ENCODE peak calls at places on chromosomes 11 and 22, in six cellular contexts. E is tibial artery, K is Panc1, V is thyroid gland, Y is HCT116, X is heart left ventricle. Z is an unnamed sample.

GRCh38 chr11:58829736-58830135 is 14.8 kb downstream of the GLYATL2 start:
- DNase-seq in K (no peak), V (no peak), E (no peak), Y (no peak), X (no peak), Z (no peak)

GRCh38 chr11:19380375-19380774 is 139.6 kb upstream of the E2F8 start:
- DNase-seq in E (no peak), K (no peak), Y (peak; percentile 29), V (peak; percentile 41), X (no peak), Z (no peak)

GRCh38 chr11:26319906-26320305 is 12.0 kb upstream of the ANO3 start:
- DNase-seq in X (no peak), K (no peak), E (no peak), V (no peak), Y (no peak), Z (no peak)

GRCh38 chr11:2306971-2307732 is 5.3 kb downstream of the TSPAN32 start:
- DNase-seq in E (peak; percentile 65), V (no peak), Y (no peak), K (no peak), X (no peak), Z (no peak)

GRCh38 chr11:118211006-118211405 is 13.8 kb downstream of the JAML start:
- DNase-seq in E (no peak), V (no peak), X (no peak), Y (no peak), K (no peak), Z (peak; percentile 58)

GRCh38 chr11:68798221-68798813 is 43.4 kb downstream of the CPT1A start:
- DNase-seq in Y (no peak), E (no peak), V (peak; percentile 15), K (peak; percentile 7), X (no peak), Z (no peak)

GRCh38 chr22:29642694-29643093 is 39.3 kb downstream of the NF2 start:
- DNase-seq in V (no peak), X (no peak), E (no peak), K (no peak), Y (no peak), Z (no peak)

GRCh38 chr22:44586337-44586990 is 88.4 kb upstream of the RTL6 start:
- DNase-seq in Y (no peak), X (no peak), V (peak; percentile 17), E (peak; percentile 60), K (no peak), Z (no peak)

GRCh38 chr11:13315517-13316432 is 38.2 kb downstream of the BMAL1 start:
- DNase-seq in Y (no peak), E (no peak), K (no peak), V (peak; percentile 43), X (no peak), Z (no peak)

GRCh38 chr11:86983071-86983488 is 27.9 kb upstream of the FZD4 start:
- DNase-seq in E (no peak), X (no peak), K (no peak), Y (no peak), V (peak; percentile 17), Z (no peak)

GRCh38 chr11:130872961-130873360 is 43.3 kb downstream of the SNX19 start:
- DNase-seq in X (no peak), K (no peak), V (no peak), E (no peak), Y (no peak), Z (no peak)

GRCh38 chr11:66478823-66479740 is 1.2 kb upstream of the DPP3 start:
- DNase-seq in V (peak; percentile 44), K (peak; percentile 45), X (peak; percentile 62), E (peak; percentile 79), Y (peak; percentile 27), Z (no peak)

GRCh38 chr11:10730151-10730550 is 20.9 kb upstream of the CTR9 start:
- DNase-seq in V (no peak), E (no peak), X (no peak), Y (no peak), K (no peak), Z (no peak)

DNA sequence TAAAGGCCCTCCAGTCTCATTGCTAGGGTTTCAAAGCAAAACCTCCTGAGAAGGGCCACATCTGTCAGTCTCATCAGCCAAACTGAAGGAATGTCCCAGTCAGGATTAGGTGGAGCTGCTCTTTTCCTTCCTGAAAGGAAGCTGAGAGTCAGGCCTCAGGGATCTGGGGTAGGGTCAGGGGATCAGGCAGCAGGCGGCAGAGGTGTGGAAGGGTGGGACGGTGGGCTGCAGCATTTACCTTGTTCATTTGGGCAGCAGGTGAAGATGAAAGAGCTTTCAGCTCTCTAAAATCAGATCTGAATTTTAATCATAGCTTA is 17.8 kb downstream of the CD82 start:
- DNase-seq in K (no peak), V (no peak), X (no peak), Y (no peak), E (no peak), Z (no peak)
- H3K4me3 ChIP-seq in K (no peak overlapping the region), V (no peak overlapping the region), X (no peak overlapping the region), Y (no peak overlapping the region), E (no peak overlapping the region), Z (no peak overlapping the region)

DNA sequence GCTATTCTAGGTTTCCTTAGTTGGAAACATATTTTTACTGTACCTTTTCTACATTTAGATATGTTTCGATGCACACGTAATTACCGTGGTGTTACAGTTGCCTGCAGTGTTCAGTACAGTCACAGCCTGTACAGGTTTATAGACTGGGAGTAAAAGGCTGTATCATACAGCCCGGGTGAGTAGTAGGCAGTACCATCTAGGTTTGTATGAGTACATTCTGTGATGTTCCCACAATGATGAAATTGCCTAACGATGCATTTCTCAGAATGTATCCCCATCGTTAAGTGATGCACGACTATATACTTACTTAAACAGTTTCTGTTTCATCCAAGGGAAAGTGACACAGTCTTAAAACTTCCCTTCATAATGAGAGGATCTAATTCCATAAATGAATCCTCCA is 13.1 kb upstream of the THY1 start:
- DNase-seq in V (no peak), Y (no peak), E (no peak), K (no peak), X (no peak), Z (no peak)
- H3K27ac ChIP-seq in V (no peak overlapping the region), Y (no peak overlapping the region), E (no peak overlapping the region), K (no peak overlapping the region), X (no peak overlapping the region), Z (peak overlapping the region; percentile 70)

GRCh38 chr11:111693224-111693937 is 72.8 kb downstream of the PPP2R1B start:
- DNase-seq in K (no peak), E (no peak), X (no peak), Y (no peak), V (no peak), Z (no peak)

GRCh38 chr11:111694851-111695250 is 71.3 kb downstream of the PPP2R1B start:
- DNase-seq in Y (no peak), K (no peak), X (peak; percentile 76), V (no peak), E (no peak), Z (no peak)

GRCh38 chr11:111688028-111688427 is 78.2 kb downstream of the PPP2R1B start:
- DNase-seq in Y (no peak), X (no peak), E (no peak), K (no peak), V (no peak), Z (no peak)

GRCh38 chr11:111691731-111692130 is 74.5 kb downstream of the PPP2R1B start:
- DNase-seq in E (no peak), V (no peak), K (no peak), Y (no peak), X (no peak), Z (no peak)

DNA sequence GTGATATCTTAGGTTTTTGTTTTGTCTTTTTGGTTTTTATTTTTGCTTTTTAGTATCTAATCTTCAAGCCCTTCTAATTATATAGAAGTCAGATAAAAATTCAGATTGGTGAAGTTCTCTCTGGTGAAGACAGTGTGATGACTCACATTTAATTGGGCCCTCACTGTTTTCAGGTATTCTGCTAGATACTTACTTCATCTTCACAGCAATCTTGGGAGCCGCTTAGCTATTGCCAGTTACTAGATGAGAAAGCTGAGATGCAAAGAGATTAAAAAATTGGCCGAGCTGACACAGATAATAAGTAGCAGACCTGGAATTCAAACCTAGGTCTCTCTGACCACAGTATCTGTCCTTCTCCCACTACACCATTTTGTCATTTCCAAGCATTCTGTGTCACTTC is 75.0 kb downstream of the PPP2R1B start:
- DNase-seq in V (no peak), K (no peak), E (no peak), Y (no peak), X (no peak), Z (no peak)
- H3K4me3 ChIP-seq in V (no peak overlapping the region), K (no peak overlapping the region), E (no peak overlapping the region), Y (no peak overlapping the region), X (no peak overlapping the region), Z (no peak overlapping the region)

DNA sequence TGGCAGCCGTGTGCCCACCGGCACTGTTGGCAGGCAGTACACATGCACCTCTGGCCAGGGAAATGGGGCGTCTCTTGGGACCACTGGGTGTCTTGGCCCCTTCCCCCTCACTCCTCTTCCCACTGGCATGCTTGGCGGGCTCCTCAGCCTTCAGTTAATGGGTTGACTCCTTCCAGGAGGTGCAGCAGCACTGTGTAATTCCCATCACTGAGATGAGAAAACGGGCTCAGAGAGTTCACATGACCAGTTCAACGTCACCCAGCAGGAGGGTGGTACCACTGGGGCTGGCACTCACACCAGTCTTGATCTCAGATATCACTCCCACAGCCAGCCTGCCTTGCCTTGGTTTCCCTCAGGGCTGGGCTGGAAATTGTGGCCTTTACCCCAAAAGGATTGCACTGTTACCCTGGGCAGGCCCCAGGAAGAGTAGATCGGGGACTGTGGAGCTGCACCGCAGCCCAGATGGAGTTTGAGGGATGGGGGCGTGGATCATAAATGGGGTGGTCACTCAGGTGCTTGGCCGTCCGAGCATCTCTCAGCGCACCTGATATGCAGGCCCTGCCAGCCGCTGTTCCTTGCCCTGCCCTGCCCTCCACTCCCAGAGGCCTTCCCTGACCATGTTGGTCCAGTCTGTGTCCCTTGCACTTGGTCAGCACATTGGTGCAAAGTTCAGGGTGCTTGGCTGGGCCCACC is 16.9 kb downstream of the CAPN5 start:
- DNase-seq in E (peak; percentile 51), K (no peak), X (peak; percentile 20), V (no peak), Y (no peak), Z (no peak)
- H3K27ac ChIP-seq in E (no peak overlapping the region), K (no peak overlapping the region), X (no peak overlapping the region), V (no peak overlapping the region), Y (no peak overlapping the region), Z (no peak overlapping the region)

GRCh38 chr11:124069429-124070401 is 28.6 kb upstream of the OR10G7 start:
- DNase-seq in K (no peak), V (peak; percentile 21), Y (peak; percentile 42), E (no peak), X (no peak), Z (no peak)
- H3K4me3 ChIP-seq in K (peak overlapping the region; percentile 38), V (no peak overlapping the region), Y (no peak overlapping the region), E (no peak overlapping the region), X (no peak overlapping the region), Z (peak overlapping the region; percentile 24)

GRCh38 chr22:40791241-40791640 is 27.9 kb downstream of the SLC25A17 start:
- DNase-seq in K (no peak), Y (no peak), E (no peak), X (no peak), V (no peak), Z (no peak)
- H3K27ac ChIP-seq in K (no peak overlapping the region), Y (no peak overlapping the region), E (no peak overlapping the region), X (no peak overlapping the region), V (no peak overlapping the region), Z (no peak overlapping the region)

Z was measured in dorsolateral prefrontal cortex.